ENCODE peak calls at places on chromosomes 3 and 15, in nine cellular contexts. Y is brain microvascular endothelial cell, E is Calu3, O is HFF-Myc, B is AG10803, G is epithelial cell of esophagus, K is cardiac fibroblast, D is WERI-Rb-1, Z is upper lobe of left lung. V is an unnamed sample.
A peak's percentile ranks its signal among the peaks of the same experiment; 100 is the strongest.

GRCh38 chr3:57961828-57962447 is 46.3 kb upstream of the FLNB start:
- DNase-seq in Z (no peak), G (peak; percentile 75), D (no peak), B (peak; percentile 52), K (peak; percentile 60), E (no peak), Y (peak; percentile 47), O (no peak), V (no peak)

GRCh38 chr3:25041871-25042584 is 386.0 kb upstream of the RARB start:
- DNase-seq in E (no peak), D (no peak), Z (no peak), G (no peak), K (no peak), Y (no peak), B (no peak), O (no peak), V (no peak)

GRCh38 chr3:4982773-4983738 is 3.8 kb downstream of the BHLHE40 start:
- DNase-seq in Z (no peak), B (no peak), O (no peak), K (peak; percentile 40), G (peak; percentile 56), Y (peak; percentile 53), D (no peak), E (no peak), V (no peak)

GRCh38 chr15:56484284-56484683 is 19.3 kb upstream of the MNS1 start:
- DNase-seq in E (no peak), B (no peak), G (no peak), D (no peak), Y (no peak), Z (no peak), O (no peak), K (no peak), V (no peak)

GRCh38 chr3:64214002-64214696 is 11.1 kb downstream of the PRICKLE2 start:
- DNase-seq in Z (no peak), Y (peak; percentile 51), B (peak; percentile 82), D (no peak), O (peak; percentile 76), G (peak; percentile 34), E (peak; percentile 56), K (peak; percentile 98), V (no peak)

GRCh38 chr3:160372780-160373179 is 26.2 kb downstream of the IFT80 start:
- DNase-seq in O (no peak), K (peak; percentile 14), E (no peak), Z (no peak), B (peak; percentile 75), D (no peak), G (no peak), Y (peak; percentile 1), V (no peak)

GRCh38 chr3:17151598-17152373 is 267.0 kb downstream of the PLCL2 start:
- DNase-seq in Z (peak; percentile 49), K (no peak), Y (peak; percentile 43), E (no peak), G (no peak), B (no peak), O (no peak), D (no peak), V (no peak)

GRCh38 chr3:115549111-115549510 is 74.2 kb upstream of the GAP43 start:
- DNase-seq in E (no peak), B (peak; percentile 19), Z (no peak), D (no peak), Y (no peak), O (no peak), K (peak; percentile 49), G (no peak), V (no peak)

GRCh38 chr3:59935025-59935424 is 885.2 kb upstream of the CFAP20DC start:
- DNase-seq in O (no peak), B (no peak), E (no peak), Z (no peak), Y (no peak), G (no peak), K (no peak), D (no peak), V (no peak)

GRCh38 chr3:23495507-23495906 is 292.4 kb downstream of the UBE2E2 start:
- DNase-seq in G (peak; percentile 81), K (peak; percentile 39), Z (no peak), Y (peak; percentile 50), D (no peak), B (peak; percentile 58), O (no peak), E (no peak), V (no peak)

GRCh38 chr15:54083501-54083900 is 105.3 kb downstream of the UNC13C start:
- DNase-seq in K (no peak), Z (no peak), O (no peak), B (no peak), Y (no peak), E (no peak), D (no peak), G (no peak), V (no peak)

GRCh38 chr15:54088837-54089236 is 110.6 kb downstream of the UNC13C start:
- DNase-seq in E (no peak), D (no peak), K (no peak), O (no peak), G (no peak), B (no peak), Y (no peak), Z (no peak), V (no peak)

GRCh38 chr15:54082836-54083492 is 104.7 kb downstream of the UNC13C start:
- DNase-seq in O (no peak), B (no peak), D (peak; percentile 19), G (peak; percentile 4), Y (peak; percentile 2), K (peak; percentile 8), Z (no peak), E (peak; percentile 20), V (peak; percentile 32)
- TF ChIP-seq CTCF in O (peak; percentile 51), B (peak; percentile 42), D (peak; percentile 83), G (peak; percentile 60), Y (peak; percentile 75), K (peak; percentile 62), Z (peak; percentile 50), E (peak; percentile 87), V (peak; percentile 80)

GRCh38 chr3:9793161-9793781 is 389 bp downstream of the ARPC4 start:
- DNase-seq in Z (peak; percentile 68), D (no peak), E (peak; percentile 23), B (peak; percentile 59), O (no peak), G (peak; percentile 54), K (peak; percentile 56), Y (peak; percentile 40), V (no peak)

GRCh38 chr3:9791127-9791526 is 1.1 kb downstream of the TADA3 start:
- DNase-seq in K (no peak), Y (no peak), E (no peak), G (no peak), B (no peak), Z (no peak), D (no peak), O (no peak), V (no peak)

GRCh38 chr3:9791790-9792404 is 376 bp downstream of the TADA3 start:
- DNase-seq in E (no peak), B (no peak), D (no peak), Y (no peak), K (no peak), G (no peak), O (no peak), Z (no peak), V (no peak)

GRCh38 chr3:9794400-9794799 is 1.5 kb downstream of the ARPC4 start:
- DNase-seq in Y (no peak), Z (no peak), E (no peak), O (no peak), D (no peak), B (no peak), G (no peak), K (no peak), V (no peak)

GRCh38 chr3:9792405-9793160 is at the start of the genes ARPC4 and TADA3:
- DNase-seq in Y (peak; percentile 93), D (peak; percentile 91), O (peak; percentile 91), E (peak; percentile 90), Z (peak; percentile 95), G (peak; percentile 96), B (peak; percentile 96), K (peak; percentile 98), V (peak; percentile 82)
- TF ChIP-seq CTCF in Y (no peak), D (no peak), O (no peak), E (no peak), Z (peak; percentile 50), G (no peak), B (no peak), K (peak; percentile 12), V (peak; percentile 13)

GRCh38 chr3:69020857-69021256 is 7.4 kb upstream of the EOGT start:
- DNase-seq in B (no peak), K (no peak), Y (no peak), Z (no peak), O (no peak), G (no peak), D (no peak), E (no peak), V (no peak)

GRCh38 chr3:69016102-69016501 is 2.6 kb upstream of the EOGT start:
- DNase-seq in E (no peak), B (no peak), O (no peak), K (no peak), Y (no peak), Z (no peak), D (no peak), G (no peak), V (no peak)

GRCh38 chr3:69016901-69017300 is 3.4 kb upstream of the EOGT start:
- DNase-seq in D (no peak), K (no peak), E (no peak), Y (no peak), Z (no peak), B (no peak), O (no peak), G (no peak), V (no peak)

GRCh38 chr3:69020424-69020823 is 6.9 kb upstream of the EOGT start:
- DNase-seq in K (peak; percentile 11), B (no peak), O (no peak), D (no peak), Y (no peak), Z (no peak), G (no peak), E (no peak), V (no peak)
- TF ChIP-seq CTCF in K (peak; percentile 17), B (peak; percentile 40), O (no peak), D (no peak), Y (peak; percentile 14), Z (peak; percentile 6), G (peak; percentile 13), E (no peak), V (peak; percentile 56)

GRCh38 chr3:143118630-143119008 is 952 bp upstream of the CHST2 start:
- DNase-seq in K (no peak), D (no peak), Y (no peak), O (no peak), Z (no peak), B (no peak), E (no peak), G (no peak), V (no peak)

GRCh38 chr3:143121240-143122088 is 1.9 kb downstream of the CHST2 start:
- DNase-seq in O (no peak), Z (peak; percentile 44), D (peak; percentile 86), G (peak; percentile 37), K (peak; percentile 78), Y (peak; percentile 86), B (peak; percentile 53), E (peak; percentile 35), V (peak; percentile 47)

GRCh38 chr3:143119974-143120715 is 574 bp downstream of the CHST2 start:
- DNase-seq in O (no peak), B (peak; percentile 20), D (peak; percentile 20), E (peak; percentile 36), G (peak; percentile 24), Y (peak; percentile 17), K (peak; percentile 26), Z (no peak), V (peak; percentile 45)

GRCh38 chr3:143120716-143121239 is 1.2 kb downstream of the CHST2 start:
- DNase-seq in O (no peak), Z (peak; percentile 21), Y (peak; percentile 33), K (peak; percentile 56), B (peak; percentile 31), D (peak; percentile 31), E (peak; percentile 60), G (peak; percentile 33), V (peak; percentile 23)

GRCh38 chr3:143119009-143119914 is at the start of gene CHST2:
- DNase-seq in E (peak; percentile 81), D (peak; percentile 59), O (no peak), K (peak; percentile 87), B (peak; percentile 75), Z (peak; percentile 73), Y (peak; percentile 61), G (peak; percentile 82), V (peak; percentile 62)
- TF ChIP-seq CTCF in E (no peak), D (no peak), O (no peak), K (no peak), B (no peak), Z (no peak), Y (peak; percentile 11), G (no peak), V (no peak)